ENCODE peak calls at places on chromosomes 2 and 18, in six cellular contexts. B, R, S, K, U and I are unnamed samples.

GRCh38 chr2:124664363-124664762 is 639.3 kb downstream of the CNTNAP5 start:
- DNase-seq in R (no peak), S (no peak), K (no peak), B (no peak), U (no peak), I (no peak)

GRCh38 chr2:105595536-105595935 is 149.2 kb upstream of the NCK2 start:
- DNase-seq in K (no peak), S (no peak), B (no peak), U (no peak), R (no peak), I (no peak)

GRCh38 chr2:128311755-128312341 is 6.8 kb downstream of the HS6ST1 start:
- DNase-seq in R (no peak), K (no peak), S (peak; percentile 44), B (no peak), U (no peak), I (no peak)

GRCh38 chr18:25111382-25112070 is 240.4 kb downstream of the ZNF521 start:
- DNase-seq in U (no peak), B (no peak), S (no peak), K (no peak), R (no peak), I (no peak)

GRCh38 chr18:10252494-10252893 is 201.9 kb upstream of the APCDD1 start:
- DNase-seq in B (no peak), U (no peak), S (no peak), R (no peak), K (no peak), I (no peak)

GRCh38 chr2:200397785-200398184 is 91.3 kb downstream of the SPATS2L start:
- DNase-seq in B (no peak), K (no peak), S (no peak), R (no peak), U (no peak), I (no peak)

GRCh38 chr2:151522556-151522955 is 112.9 kb downstream of the RIF1 start:
- DNase-seq in U (no peak), B (no peak), K (no peak), S (no peak), R (no peak), I (no peak)

GRCh38 chr2:96869281-96869823 is 528 bp downstream of the SEMA4C start:
- DNase-seq in U (peak; percentile 48), K (no peak), S (peak; percentile 71), R (no peak), B (peak; percentile 71), I (peak; percentile 19)

GRCh38 chr18:21703241-21703820 is 1.2 kb downstream of the ABHD3 start:
- DNase-seq in B (peak; percentile 25), S (no peak), R (peak; percentile 17), U (no peak), K (no peak), I (no peak)

GRCh38 chr2:78699696-78700095 is 325.8 kb upstream of the REG3G start:
- DNase-seq in U (no peak), K (no peak), R (no peak), S (no peak), B (no peak), I (no peak)

GRCh38 chr2:173150087-173150486 is 74.4 kb downstream of the MAP3K20 start:
- DNase-seq in S (no peak), K (no peak), R (no peak), U (no peak), B (no peak), I (no peak)

GRCh38 chr18:63089041-63089440 is 230.5 kb downstream of the BCL2 start:
- DNase-seq in R (no peak), U (no peak), B (no peak), K (no peak), S (no peak), I (no peak)

GRCh38 chr2:40487592-40487991 is 35.7 kb upstream of the SLC8A1 start:
- DNase-seq in R (no peak), K (no peak), U (no peak), S (no peak), B (no peak), I (no peak)

GRCh38 chr2:239330836-239331235 is 70.0 kb downstream of the HDAC4 start:
- DNase-seq in S (peak; percentile 37), U (no peak), R (no peak), K (no peak), B (no peak), I (no peak)

GRCh38 chr18:54737986-54738385 is 90.3 kb upstream of the RAB27B start:
- DNase-seq in U (no peak), K (no peak), B (no peak), S (no peak), R (no peak), I (no peak)

GRCh38 chr18:57619881-57620280 is 1.8 kb downstream of the NARS1 start:
- DNase-seq in K (no peak), U (no peak), B (no peak), S (no peak), R (no peak), I (no peak)

GRCh38 chr2:10396464-10396863 is 51.7 kb downstream of the ODC1 start:
- DNase-seq in S (no peak), B (no peak), R (no peak), U (no peak), K (no peak), I (no peak)

GRCh38 chr2:58515827-58516574 is 274.9 kb upstream of the FANCL start:
- DNase-seq in B (no peak), K (no peak), U (no peak), S (no peak), R (no peak), I (no peak)

GRCh38 chr2:209191139-209191538 is 232.7 kb upstream of the MAP2 start:
- DNase-seq in R (no peak), U (no peak), B (no peak), S (no peak), K (no peak), I (no peak)
- TF ChIP-seq ZNF274 in R (no peak), U (no peak), B (no peak), S (no peak), K (no peak), I (no peak)

DNA sequence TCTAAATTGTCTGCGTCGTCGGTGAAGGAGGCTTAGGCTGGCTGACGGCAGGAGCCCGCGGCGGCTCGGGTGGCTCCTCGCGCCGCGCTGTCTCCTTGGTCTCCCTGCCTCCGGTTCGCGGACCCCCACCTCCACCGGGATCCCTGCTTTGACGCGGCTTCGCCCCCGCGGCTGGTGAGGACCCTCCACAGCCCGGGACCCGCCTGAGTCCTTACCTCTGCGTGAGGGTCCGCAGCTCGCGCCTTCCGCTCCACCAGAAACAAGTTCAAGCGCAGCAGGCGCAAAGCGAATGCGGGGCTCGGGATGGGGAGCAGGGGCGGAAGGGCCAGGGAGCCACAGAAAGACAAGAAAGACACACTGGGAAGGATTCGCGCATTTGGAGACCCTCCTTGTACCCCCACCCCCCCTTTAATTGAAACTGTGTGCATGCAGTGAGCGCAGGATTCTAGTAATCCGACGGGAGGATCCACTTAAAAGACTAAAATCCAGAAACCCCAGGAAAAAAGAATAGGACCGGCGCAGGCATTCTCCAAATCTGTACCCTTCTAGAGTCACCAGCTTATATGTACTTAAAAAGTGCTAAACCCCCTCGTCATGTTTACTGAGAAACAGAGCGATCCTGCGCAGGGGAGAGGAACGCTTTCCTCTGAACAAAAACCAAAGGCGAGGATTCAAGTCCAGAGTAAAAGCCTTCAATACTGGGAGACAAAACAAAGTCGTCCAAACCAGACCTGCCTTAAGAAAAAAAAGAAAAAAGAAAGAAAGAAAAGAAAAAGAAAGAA is 3.8 kb downstream of the PTGR3 start:
- DNase-seq in B (no peak), R (no peak), S (peak; percentile 58), U (no peak), K (no peak), I (no peak)
- H3K4me3 ChIP-seq in B (peak overlapping the region; percentile 18), R (peak overlapping the region; percentile 57), S (peak overlapping the region; percentile 70), U (no peak overlapping the region), K (peak overlapping the region; percentile 36), I (no peak overlapping the region)

DNA sequence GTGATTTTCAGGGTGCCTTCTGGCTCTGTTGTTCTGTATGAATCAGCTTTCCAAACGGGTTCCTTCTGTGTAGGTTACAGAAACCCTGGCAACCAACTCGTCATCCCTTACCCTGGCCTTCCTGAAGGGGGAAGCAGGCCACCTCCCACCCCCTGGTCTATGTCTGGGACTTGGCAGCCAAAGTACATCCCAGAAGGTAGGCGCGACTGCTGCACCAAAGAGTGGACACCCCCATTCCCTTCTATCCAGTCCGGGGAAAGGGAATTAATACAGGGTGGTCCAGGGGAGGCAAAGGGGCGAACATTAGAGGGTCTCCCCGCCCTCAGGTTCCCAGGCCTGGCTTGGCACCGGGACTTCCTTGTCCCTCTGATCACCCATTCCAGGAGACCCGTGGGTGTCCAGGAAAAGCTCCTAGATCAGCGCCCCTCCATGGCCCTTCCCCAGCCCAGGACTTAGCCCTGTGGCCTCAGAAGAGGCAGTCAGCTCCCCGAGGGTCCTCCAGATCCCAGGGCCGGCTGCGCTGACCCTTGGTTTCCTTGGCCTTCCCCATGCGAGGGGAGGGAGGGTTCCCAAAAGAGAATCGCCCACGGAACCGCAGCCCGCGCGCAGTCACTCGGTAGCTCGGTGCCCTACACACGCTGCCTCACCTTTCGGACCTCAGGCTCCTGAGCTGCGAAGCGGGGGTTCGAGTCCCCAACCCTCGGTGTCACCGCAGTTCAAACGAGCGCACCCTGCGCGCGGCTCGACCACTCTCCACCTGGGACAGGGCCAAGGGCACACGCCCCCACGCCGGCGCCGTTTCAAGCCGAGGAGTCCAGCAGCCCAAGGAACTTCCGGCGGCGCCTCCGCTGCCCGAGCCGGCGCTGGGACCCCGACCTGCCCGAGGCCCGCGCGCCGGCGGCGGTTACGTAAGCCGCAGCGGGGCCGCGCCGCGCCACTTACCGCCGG is at the start of gene PER2:
- DNase-seq in R (no peak), K (no peak), U (peak; percentile 84), S (no peak), B (peak; percentile 51), I (peak; percentile 43)
- TF ChIP-seq ZNF274 in R (no peak), K (no peak), U (no peak), S (no peak), B (no peak), I (no peak)

GRCh38 chr2:38597115-38597514 is 5.6 kb downstream of the HNRNPLL start:
- DNase-seq in B (no peak), R (no peak), S (no peak), U (no peak), K (no peak), I (no peak)
- H3K4me3 ChIP-seq in B (no peak overlapping the region), R (no peak overlapping the region), S (no peak overlapping the region), U (no peak overlapping the region), K (no peak overlapping the region), I (no peak overlapping the region)

GRCh38 chr18:51514128-51514527 is 316.6 kb upstream of the MEX3C start:
- DNase-seq in R (no peak), S (no peak), K (no peak), U (no peak), B (no peak), I (no peak)
- TF ChIP-seq ZNF274 in R (no peak), S (no peak), K (no peak), U (no peak), B (no peak), I (no peak)

GRCh38 chr2:191848771-191849726 is 2.2 kb upstream of the CAVIN2 start:
- DNase-seq in K (no peak), S (no peak), R (no peak), B (no peak), U (no peak), I (no peak)

GRCh38 chr2:191845876-191846786 is 757 bp downstream of the CAVIN2 start:
- DNase-seq in S (no peak), R (no peak), B (peak; percentile 68), K (no peak), U (peak; percentile 32), I (no peak)

GRCh38 chr2:191847764-191848163 is 876 bp upstream of the CAVIN2 start:
- DNase-seq in U (no peak), S (no peak), R (no peak), B (no peak), K (no peak), I (no peak)

GRCh38 chr2:191845248-191845715 is 1.6 kb downstream of the CAVIN2 start:
- DNase-seq in K (no peak), R (no peak), B (peak; percentile 49), S (no peak), U (peak; percentile 66), I (no peak)

GRCh38 chr2:191846787-191847620 is at the start of gene CAVIN2:
- DNase-seq in B (peak; percentile 70), K (no peak), R (peak; percentile 5), U (peak; percentile 95), S (no peak), I (no peak)
- H3K4me3 ChIP-seq in B (peak within 1 kb of the TSS; percentile 65), K (no peak within 1 kb of the TSS), R (no peak within 1 kb of the TSS), U (peak within 1 kb of the TSS; percentile 87), S (no peak within 1 kb of the TSS), I (no peak within 1 kb of the TSS)